ENCODE peak calls at places on chromosomes 2 and 18, in six cellular contexts. S is naive B cell, D is body of pancreas, Q is amniotic stem cell, R is C1 segment of cervical spinal cord, M is GM18507. F is an unnamed sample.

GRCh38 chr2:37215255-37215654 is 16.1 kb downstream of the CEBPZ start:
- DNase-seq in S (no peak), D (no peak), Q (no peak), R (no peak), M (no peak), F (no peak)

GRCh38 chr2:53234548-53234903 is 533.1 kb upstream of the CHAC2 start:
- DNase-seq in S (no peak), D (peak; percentile 42), Q (no peak), R (no peak), M (no peak), F (peak; percentile 21)

GRCh38 chr2:156115338-156115737 is 217.2 kb downstream of the NR4A2 start:
- DNase-seq in S (no peak), D (no peak), Q (no peak), R (no peak), M (no peak), F (no peak)

GRCh38 chr18:8785261-8785660 is 79.9 kb downstream of the MTCL1 start:
- DNase-seq in S (no peak), D (no peak), Q (no peak), R (no peak), M (no peak), F (no peak)

GRCh38 chr2:29923110-29923721 is 1.8 kb upstream of the ALK start:
- DNase-seq in S (peak; percentile 21), D (peak; percentile 77), Q (peak; percentile 29), R (peak; percentile 15), M (peak; percentile 37), F (peak; percentile 62)

GRCh38 chr2:138615257-138615656 is 113.7 kb downstream of the SPOPL start:
- DNase-seq in S (no peak), D (no peak), Q (no peak), R (no peak), M (no peak), F (peak; percentile 65)

GRCh38 chr2:9649261-9649660 is 18.5 kb upstream of the YWHAQ start:
- DNase-seq in S (no peak), D (no peak), Q (no peak), R (no peak), M (no peak), F (no peak)

GRCh38 chr18:70221156-70221910 is 15.8 kb upstream of the RTTN start:
- DNase-seq in S (no peak), D (no peak), Q (no peak), R (peak; percentile 10), M (no peak), F (no peak)

GRCh38 chr2:108938069-108938710 is 50.8 kb downstream of the EDAR start:
- DNase-seq in S (no peak), D (no peak), Q (no peak), R (no peak), M (no peak), F (no peak)

GRCh38 chr2:183149489-183149888 is 25.2 kb downstream of the NUP35 start:
- DNase-seq in S (no peak), D (no peak), Q (no peak), R (no peak), M (no peak), F (peak; percentile 19)

GRCh38 chr2:23565814-23566213 is 180.8 kb downstream of the KLHL29 start:
- DNase-seq in S (no peak), D (no peak), Q (no peak), R (peak; percentile 38), M (no peak), F (no peak)

GRCh38 chr18:3140986-3141639 is 78.7 kb downstream of the MYOM1 start:
- DNase-seq in S (no peak), D (peak; percentile 26), Q (no peak), R (no peak), M (no peak), F (no peak)

GRCh38 chr2:95272299-95272751 is 1.9 kb upstream of the PROM2 start:
- DNase-seq in S (no peak), D (no peak), Q (no peak), R (no peak), M (no peak), F (no peak)

GRCh38 chr2:11270891-11271290 is 73.5 kb downstream of the ROCK2 start:
- DNase-seq in S (no peak), D (no peak), Q (no peak), R (no peak), M (no peak), F (no peak)

GRCh38 chr2:61623747-61624146 is 85.6 kb upstream of the XPO1 start:
- DNase-seq in S (no peak), D (no peak), Q (no peak), R (no peak), M (no peak), F (no peak)

GRCh38 chr2:95013726-95014125 is 11.8 kb upstream of the MAL start:
- DNase-seq in S (no peak), D (no peak), Q (no peak), R (no peak), M (no peak), F (no peak)

GRCh38 chr2:65583061-65583460 is 150.7 kb upstream of the SPRED2 start:
- DNase-seq in S (no peak), D (no peak), Q (no peak), R (no peak), M (no peak), F (no peak)

GRCh38 chr2:135227386-135227785 is 175.3 kb downstream of the RAB3GAP1 start:
- DNase-seq in S (no peak), D (no peak), Q (no peak), R (no peak), M (no peak), F (no peak)

GRCh38 chr2:215528555-215528954 is 92.7 kb upstream of the FN1 start:
- DNase-seq in S (no peak), D (no peak), Q (peak; percentile 76), R (no peak), M (no peak), F (peak; percentile 51)

GRCh38 chr2:111652038-111652437 is 232.0 kb downstream of the ANAPC1 start:
- DNase-seq in S (no peak), D (no peak), Q (no peak), R (no peak), M (no peak), F (no peak)

GRCh38 chr2:31266804-31267203 is 32.9 kb downstream of the EHD3 start:
- DNase-seq in S (no peak), D (no peak), Q (no peak), R (no peak), M (no peak), F (no peak)

GRCh38 chr2:186995092-186995491 is 146.1 kb upstream of the ZSWIM2 start:
- DNase-seq in S (no peak), D (no peak), Q (peak; percentile 8), R (no peak), M (no peak), F (no peak)

GRCh38 chr2:233449921-233450853 is 95.9 kb downstream of the DGKD start:
- DNase-seq in S (no peak), D (no peak), Q (no peak), R (no peak), M (no peak), F (no peak)

F was measured in HTR-8/SVneo.